ENCODE peak calls at places on chromosomes 16 and 17, in six cellular contexts. O, U, C, E, X and M are unnamed samples.

GRCh38 chr16:79089735-79090284 is 510.7 kb downstream of the MAF start:
- DNase-seq in X (no peak), E (no peak), O (peak), U (peak), C (no peak), M (peak)

GRCh38 chr17:67434061-67434525 is 57.0 kb downstream of the PITPNC1 start:
- DNase-seq in X (no peak), O (peak), E (no peak), U (no peak), C (no peak), M (peak)

GRCh38 chr17:58306131-58306951 is 22.3 kb downstream of the TSPOAP1 start:
- DNase-seq in X (no peak), C (no peak), O (peak), E (no peak), U (no peak), M (no peak)

GRCh38 chr16:54050281-54051210 is 236.0 kb downstream of the IRX3 start:
- DNase-seq in C (no peak), O (no peak), U (no peak), E (no peak), X (no peak), M (no peak)

GRCh38 chr17:3003401-3004149 is 59.8 kb downstream of the OR1D5 start:
- DNase-seq in O (no peak), U (no peak), E (peak), C (no peak), X (no peak), M (no peak)

GRCh38 chr16:76268824-76269223 is 8.4 kb upstream of the CNTNAP4 start:
- DNase-seq in O (no peak), U (no peak), X (no peak), C (no peak), E (no peak), M (no peak)

GRCh38 chr17:15268465-15268864 is 3.3 kb upstream of the PMP22 start:
- DNase-seq in X (no peak), O (no peak), U (no peak), C (no peak), E (no peak), M (no peak)

GRCh38 chr17:5562661-5563360 is 21.5 kb downstream of the NLRP1 start:
- DNase-seq in O (no peak), X (no peak), C (no peak), U (no peak), E (no peak), M (no peak)

GRCh38 chr17:72287586-72287985 is 166.8 kb downstream of the SOX9 start:
- DNase-seq in U (no peak), E (no peak), O (no peak), X (no peak), C (no peak), M (no peak)

GRCh38 chr16:5034167-5034523 is 410 bp upstream of the NAGPA start:
- DNase-seq in X (no peak), O (no peak), C (no peak), E (no peak), U (no peak), M (no peak)

GRCh38 chr16:88279998-88280397 is 102.8 kb upstream of the ZNF469 start:
- DNase-seq in U (no peak), X (no peak), E (no peak), O (no peak), C (no peak), M (no peak)

GRCh38 chr17:18006495-18007239 is 32.3 kb downstream of the ATPAF2 start:
- DNase-seq in X (no peak), C (no peak), E (no peak), O (no peak), U (no peak), M (no peak)

GRCh38 chr17:80071116-80071980 is 30.0 kb upstream of the GAA start:
- DNase-seq in E (no peak), X (no peak), U (no peak), O (no peak), C (no peak), M (no peak)

GRCh38 chr17:68580236-68580903 is 20.8 kb downstream of the FAM20A start:
- DNase-seq in U (no peak), C (no peak), E (no peak), X (no peak), O (no peak), M (no peak)

GRCh38 chr16:66366433-66367299 is at the start of gene CDH5:
- DNase-seq in E (no peak), X (no peak), O (no peak), C (no peak), U (no peak), M (no peak)

GRCh38 chr16:12349950-12350842 is 373.7 kb downstream of the SNX29 start:
- DNase-seq in C (no peak), X (no peak), U (no peak), E (no peak), O (no peak), M (no peak)

GRCh38 chr16:77993586-77993985 is 28.8 kb upstream of the CLEC3A start:
- DNase-seq in E (no peak), U (no peak), X (no peak), C (no peak), O (no peak), M (no peak)

GRCh38 chr16:30551781-30552180 is 6.4 kb downstream of the ZNF764 start:
- DNase-seq in E (no peak), X (no peak), U (peak), O (peak), C (no peak), M (peak)

GRCh38 chr16:82460761-82461160 is 166.0 kb upstream of the CDH13 start:
- DNase-seq in U (no peak), O (no peak), X (no peak), E (no peak), C (no peak), M (no peak)

GRCh38 chr17:44916781-44917241 is 1.5 kb upstream of the GFAP start:
- DNase-seq in X (peak), U (no peak), O (no peak), E (no peak), C (no peak), M (no peak)

GRCh38 chr17:40124279-40125141 is 2.7 kb downstream of the MSL1 start:
- DNase-seq in O (no peak), E (no peak), U (no peak), X (peak), C (no peak), M (no peak)

GRCh38 chr16:80655751-80656150 is 115.0 kb downstream of the DYNLRB2 start:
- DNase-seq in O (no peak), X (no peak), U (no peak), E (no peak), C (no peak), M (no peak)

GRCh38 chr17:49365667-49366066 is 3.6 kb upstream of the ZNF652 start:
- DNase-seq in U (no peak), O (no peak), E (no peak), C (peak), X (no peak), M (peak)

GRCh38 chr16:4915226-4915761 is 21.7 kb downstream of the PPL start:
- DNase-seq in O (no peak), U (no peak), E (no peak), X (no peak), C (no peak), M (no peak)

GRCh38 chr16:14522617-14523135 is 107.4 kb downstream of the PARN start:
- DNase-seq in U (no peak), X (no peak), C (no peak), O (no peak), E (no peak), M (no peak)

GRCh38 chr17:28727727-28728363 is 743 bp upstream of the NEK8 start:
- DNase-seq in O (peak), X (no peak), C (no peak), U (peak), E (no peak), M (peak)